ENCODE peak calls at places on chromosomes 6 and 20, in four cellular contexts. One of them, this sample, is unnamed.

GRCh38 chr6:116073765-116074450 is 13.2 kb upstream of the FRK start:
- DNase-seq in GM06990: no peak
- DNase-seq in breast epithelium: no peak
- DNase-seq in fibroblast of mammary gland: peak
- DNase-seq in this sample: peak

GRCh38 chr20:15653396-15654207 is 919.6 kb downstream of the KIF16B start:
- DNase-seq in GM06990: peak
- DNase-seq in breast epithelium: no peak
- DNase-seq in fibroblast of mammary gland: no peak
- DNase-seq in this sample: no peak

GRCh38 chr6:100460650-100461204 is 4.0 kb downstream of the SIM1 start:
- DNase-seq in GM06990: no peak
- DNase-seq in breast epithelium: no peak
- DNase-seq in fibroblast of mammary gland: no peak
- DNase-seq in this sample: no peak

GRCh38 chr6:134379086-134379485 is 61.2 kb upstream of the SGK1 start:
- DNase-seq in GM06990: peak
- DNase-seq in breast epithelium: peak
- DNase-seq in fibroblast of mammary gland: no peak
- DNase-seq in this sample: peak

GRCh38 chr20:34084227-34084923 is 27.7 kb downstream of the EIF2S2 start:
- DNase-seq in GM06990: no peak
- DNase-seq in breast epithelium: no peak
- DNase-seq in fibroblast of mammary gland: no peak
- DNase-seq in this sample: no peak

GRCh38 chr6:126143650-126144260 is 157.4 kb downstream of the TRMT11 start:
- DNase-seq in GM06990: no peak
- DNase-seq in breast epithelium: no peak
- DNase-seq in fibroblast of mammary gland: no peak
- DNase-seq in this sample: no peak

GRCh38 chr6:127464161-127464880 is 5.1 kb upstream of the KIAA0408 start:
- DNase-seq in GM06990: no peak
- DNase-seq in breast epithelium: no peak
- DNase-seq in fibroblast of mammary gland: peak
- DNase-seq in this sample: no peak

GRCh38 chr6:84731901-84732300 is 32.5 kb downstream of the TBX18 start:
- DNase-seq in GM06990: no peak
- DNase-seq in breast epithelium: no peak
- DNase-seq in fibroblast of mammary gland: no peak
- DNase-seq in this sample: no peak

GRCh38 chr6:26033942-26034354 is 53.3 kb upstream of the HFE start:
- DNase-seq in GM06990: no peak
- DNase-seq in breast epithelium: no peak
- DNase-seq in fibroblast of mammary gland: no peak
- DNase-seq in this sample: no peak

GRCh38 chr20:52290602-52291001 is 99.0 kb upstream of the ZFP64 start:
- DNase-seq in GM06990: no peak
- DNase-seq in breast epithelium: no peak
- DNase-seq in fibroblast of mammary gland: no peak
- DNase-seq in this sample: no peak

GRCh38 chr6:109512271-109512817 is 29.3 kb upstream of the ZBTB24 start:
- DNase-seq in GM06990: no peak
- DNase-seq in breast epithelium: no peak
- DNase-seq in fibroblast of mammary gland: no peak
- DNase-seq in this sample: no peak

GRCh38 chr6:56853541-56853940 is 101.4 kb upstream of the BEND6 start:
- DNase-seq in GM06990: no peak
- DNase-seq in breast epithelium: no peak
- DNase-seq in fibroblast of mammary gland: no peak
- DNase-seq in this sample: no peak

GRCh38 chr20:50412069-50412468 is 98.1 kb upstream of the PTPN1 start:
- DNase-seq in GM06990: no peak
- DNase-seq in breast epithelium: no peak
- DNase-seq in fibroblast of mammary gland: no peak
- DNase-seq in this sample: no peak

GRCh38 chr20:57008217-57008616 is 258.2 kb downstream of the BMP7 start:
- DNase-seq in GM06990: no peak
- DNase-seq in breast epithelium: no peak
- DNase-seq in fibroblast of mammary gland: no peak
- DNase-seq in this sample: peak

GRCh38 chr20:1569417-1569861 is 11.9 kb upstream of the SIRPD start:
- DNase-seq in GM06990: no peak
- DNase-seq in breast epithelium: no peak
- DNase-seq in fibroblast of mammary gland: peak
- DNase-seq in this sample: peak

GRCh38 chr6:149037026-149037734 is 280.3 kb upstream of the TAB2 start:
- DNase-seq in GM06990: no peak
- DNase-seq in breast epithelium: no peak
- DNase-seq in fibroblast of mammary gland: peak
- DNase-seq in this sample: no peak

GRCh38 chr20:9112541-9113515 is 43.9 kb downstream of the PLCB4 start:
- DNase-seq in GM06990: no peak
- DNase-seq in breast epithelium: no peak
- DNase-seq in fibroblast of mammary gland: peak
- DNase-seq in this sample: peak

GRCh38 chr6:130697661-130698535 is 129.3 kb upstream of the SMLR1 start:
- DNase-seq in GM06990: peak
- DNase-seq in breast epithelium: no peak
- DNase-seq in fibroblast of mammary gland: peak
- DNase-seq in this sample: peak

GRCh38 chr6:94071835-94072234 is 652.5 kb upstream of the EPHA7 start:
- DNase-seq in GM06990: no peak
- DNase-seq in breast epithelium: no peak
- DNase-seq in fibroblast of mammary gland: peak
- DNase-seq in this sample: no peak

GRCh38 chr6:150567823-150568383 is 31.8 kb upstream of the PLEKHG1 start:
- DNase-seq in GM06990: no peak
- DNase-seq in breast epithelium: no peak
- DNase-seq in fibroblast of mammary gland: no peak
- DNase-seq in this sample: peak

GRCh38 chr20:15619341-15619740 is 953.9 kb downstream of the KIF16B start:
- DNase-seq in GM06990: no peak
- DNase-seq in breast epithelium: no peak
- DNase-seq in fibroblast of mammary gland: no peak
- DNase-seq in this sample: no peak

GRCh38 chr6:96466149-96466863 is 55.3 kb upstream of the UFL1 start:
- DNase-seq in GM06990: no peak
- DNase-seq in breast epithelium: no peak
- DNase-seq in fibroblast of mammary gland: no peak
- DNase-seq in this sample: peak

GRCh38 chr6:158059108-158059507 is 77.4 kb downstream of the SYNJ2 start:
- DNase-seq in GM06990: no peak
- DNase-seq in breast epithelium: no peak
- DNase-seq in fibroblast of mammary gland: no peak
- DNase-seq in this sample: no peak

GRCh38 chr20:62875419-62876355 is 14.1 kb upstream of the TCFL5 start:
- DNase-seq in GM06990: no peak
- DNase-seq in breast epithelium: peak
- DNase-seq in fibroblast of mammary gland: peak
- DNase-seq in this sample: peak

GRCh38 chr20:25195962-25196700 is 619 bp downstream of the ENTPD6 start:
- DNase-seq in GM06990: no peak
- DNase-seq in breast epithelium: peak
- DNase-seq in fibroblast of mammary gland: no peak
- DNase-seq in this sample: peak

GRCh38 chr20:45406260-45407066 is 1.6 kb upstream of the DBNDD2 start:
- DNase-seq in GM06990: no peak
- DNase-seq in breast epithelium: no peak
- DNase-seq in fibroblast of mammary gland: peak
- DNase-seq in this sample: peak

GRCh38 chr20:19045366-19045765 is 167.1 kb upstream of the SLC24A3 start:
- DNase-seq in GM06990: no peak
- DNase-seq in breast epithelium: no peak
- DNase-seq in fibroblast of mammary gland: no peak
- DNase-seq in this sample: peak

GRCh38 chr6:169881398-169881797 is 130.0 kb downstream of the ERMARD start:
- DNase-seq in GM06990: no peak
- DNase-seq in breast epithelium: no peak
- DNase-seq in fibroblast of mammary gland: no peak
- DNase-seq in this sample: no peak

GRCh38 chr6:36336779-36337194 is at the start of gene BNIP5:
- DNase-seq in GM06990: no peak
- DNase-seq in breast epithelium: no peak
- DNase-seq in fibroblast of mammary gland: no peak
- DNase-seq in this sample: no peak

DNA sequence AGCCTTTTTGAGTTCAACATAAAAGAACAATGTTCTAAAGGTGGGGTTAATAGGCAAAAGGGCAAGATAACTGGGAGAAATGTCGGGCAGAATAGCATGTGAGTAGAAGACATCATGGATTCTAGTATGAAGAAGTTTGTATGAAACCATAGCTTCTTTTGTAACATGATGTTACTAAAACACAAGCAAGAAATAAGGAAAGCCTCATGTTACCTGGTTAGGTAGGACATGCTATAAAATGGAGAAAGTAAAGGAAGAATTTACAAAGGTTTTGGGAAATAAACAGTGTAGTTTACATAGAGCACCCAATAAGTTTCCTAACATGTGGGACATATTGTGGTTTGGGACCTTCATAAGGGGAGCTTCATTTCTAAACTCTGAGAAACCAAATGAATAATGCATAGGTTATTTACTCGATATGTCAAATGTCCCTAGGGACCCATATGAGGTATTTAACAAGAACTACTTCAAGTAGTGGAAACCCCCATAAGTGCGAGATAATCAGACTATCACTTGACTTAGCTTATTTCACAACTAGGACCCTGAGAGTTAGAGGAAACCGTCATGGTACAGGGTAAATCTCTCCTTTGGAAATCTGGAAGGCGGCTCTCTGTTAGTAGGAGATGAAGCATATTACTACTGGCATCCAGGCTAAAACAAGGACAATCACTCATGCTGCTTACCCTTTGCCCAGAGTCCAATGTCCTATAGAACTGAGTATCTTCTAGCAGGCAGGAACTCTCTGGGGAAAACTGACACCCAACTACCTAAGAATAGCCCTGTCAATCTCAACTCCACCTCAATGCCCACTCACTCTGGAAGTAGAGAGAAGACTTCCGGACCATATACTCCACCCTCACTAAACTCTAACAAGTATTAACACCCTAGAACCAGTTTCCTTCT is 57.5 kb downstream of the ILRUN start:
- DNase-seq in GM06990: peak
- DNase-seq in breast epithelium: no peak
- DNase-seq in fibroblast of mammary gland: peak
- DNase-seq in this sample: no peak
- H3K4me3 ChIP-seq in GM06990: peak
- H3K4me3 ChIP-seq in breast epithelium: no peak
- H3K4me3 ChIP-seq in fibroblast of mammary gland: no peak
- H3K4me3 ChIP-seq in this sample: no peak

GRCh38 chr6:51515052-51515402 is 572.4 kb downstream of the PKHD1 start:
- DNase-seq in GM06990: no peak
- DNase-seq in breast epithelium: no peak
- DNase-seq in fibroblast of mammary gland: no peak
- DNase-seq in this sample: peak
- TF ChIP-seq CTCF in GM06990: no peak
- TF ChIP-seq CTCF in breast epithelium: no peak
- TF ChIP-seq CTCF in fibroblast of mammary gland: no peak
- TF ChIP-seq CTCF in this sample: peak

DNA sequence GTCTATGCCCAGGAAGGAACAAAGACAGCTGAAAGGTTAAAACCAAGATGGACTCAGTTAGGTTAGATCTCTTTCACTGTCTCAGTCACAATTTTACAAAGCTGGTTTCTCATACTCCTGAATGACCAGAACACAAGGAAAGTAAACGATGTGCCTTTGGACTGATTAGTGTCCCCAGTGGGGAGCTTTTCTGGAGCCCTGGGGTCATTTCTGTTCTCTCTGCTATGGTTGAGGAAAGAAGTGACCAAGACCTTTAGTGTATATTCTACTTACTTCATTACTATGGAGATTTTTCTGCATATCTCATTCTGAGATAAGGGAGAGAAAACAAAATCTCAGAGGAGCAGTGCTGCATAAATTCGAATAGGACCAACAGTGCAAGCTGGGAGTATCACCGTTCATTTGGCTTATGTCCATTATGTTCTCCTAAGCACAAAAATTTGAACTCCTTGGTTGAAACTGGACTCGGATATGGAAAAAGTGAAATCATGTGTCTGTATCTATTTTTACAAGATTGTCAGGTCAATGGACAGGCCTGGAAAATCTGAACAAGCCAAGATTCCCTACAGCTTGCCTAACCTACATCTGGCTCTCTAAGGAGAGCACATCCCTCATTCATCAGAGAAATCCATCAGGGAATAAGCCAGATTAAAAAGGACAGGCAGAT is 34.4 kb upstream of the ENPP1 start:
- DNase-seq in GM06990: no peak
- DNase-seq in breast epithelium: no peak
- DNase-seq in fibroblast of mammary gland: no peak
- DNase-seq in this sample: no peak
- H3K4me3 ChIP-seq in GM06990: no peak
- H3K4me3 ChIP-seq in breast epithelium: no peak
- H3K4me3 ChIP-seq in fibroblast of mammary gland: no peak
- H3K4me3 ChIP-seq in this sample: no peak

GRCh38 chr6:72649032-72649984 is 27.4 kb downstream of the KCNQ5 start:
- DNase-seq in GM06990: peak
- DNase-seq in breast epithelium: no peak
- DNase-seq in fibroblast of mammary gland: peak
- DNase-seq in this sample: peak

GRCh38 chr6:72651191-72651590 is 29.3 kb downstream of the KCNQ5 start:
- DNase-seq in GM06990: no peak
- DNase-seq in breast epithelium: no peak
- DNase-seq in fibroblast of mammary gland: no peak
- DNase-seq in this sample: no peak

GRCh38 chr6:72647489-72647888 is 25.6 kb downstream of the KCNQ5 start:
- DNase-seq in GM06990: no peak
- DNase-seq in breast epithelium: no peak
- DNase-seq in fibroblast of mammary gland: no peak
- DNase-seq in this sample: no peak

GRCh38 chr6:72651967-72652956 is 30.4 kb downstream of the KCNQ5 start:
- DNase-seq in GM06990: no peak
- DNase-seq in breast epithelium: no peak
- DNase-seq in fibroblast of mammary gland: no peak
- DNase-seq in this sample: no peak

GRCh38 chr6:72650081-72650745 is 28.3 kb downstream of the KCNQ5 start:
- DNase-seq in GM06990: no peak
- DNase-seq in breast epithelium: no peak
- DNase-seq in fibroblast of mammary gland: peak
- DNase-seq in this sample: peak
- TF ChIP-seq CTCF in GM06990: no peak
- TF ChIP-seq CTCF in breast epithelium: no peak
- TF ChIP-seq CTCF in fibroblast of mammary gland: no peak
- TF ChIP-seq CTCF in this sample: no peak